ENCODE peak calls at places on chromosomes 6 and 20, in four cellular contexts. One of them, this sample, is unnamed.

GRCh38 chr6:128519132-128519930 is 1.1 kb downstream of the PTPRK start:
- DNase-seq in caudate nucleus: no peak
- DNase-seq in T-helper 9 cell: peak
- DNase-seq in CD8-positive, alpha-beta memory T cell: peak
- DNase-seq in this sample: peak

GRCh38 chr6:1514078-1514477 is 95.6 kb upstream of the FOXC1 start:
- DNase-seq in caudate nucleus: no peak
- DNase-seq in T-helper 9 cell: no peak
- DNase-seq in CD8-positive, alpha-beta memory T cell: no peak
- DNase-seq in this sample: no peak

GRCh38 chr6:155276638-155277037 is 12.8 kb downstream of the CLDN20 start:
- DNase-seq in caudate nucleus: no peak
- DNase-seq in T-helper 9 cell: no peak
- DNase-seq in CD8-positive, alpha-beta memory T cell: no peak
- DNase-seq in this sample: no peak

GRCh38 chr6:31513456-31514165 is 15.2 kb upstream of the MCCD1 start:
- DNase-seq in caudate nucleus: no peak
- DNase-seq in T-helper 9 cell: no peak
- DNase-seq in CD8-positive, alpha-beta memory T cell: no peak
- DNase-seq in this sample: no peak

GRCh38 chr20:2846698-2847097 is 6.2 kb downstream of the VPS16 start:
- DNase-seq in caudate nucleus: no peak
- DNase-seq in T-helper 9 cell: no peak
- DNase-seq in CD8-positive, alpha-beta memory T cell: no peak
- DNase-seq in this sample: no peak

GRCh38 chr6:105424177-105424783 is 21.4 kb upstream of the PREP start:
- DNase-seq in caudate nucleus: no peak
- DNase-seq in T-helper 9 cell: peak
- DNase-seq in CD8-positive, alpha-beta memory T cell: peak
- DNase-seq in this sample: peak

GRCh38 chr6:138765896-138766487 is 7.6 kb upstream of the CCDC28A start:
- DNase-seq in caudate nucleus: no peak
- DNase-seq in T-helper 9 cell: no peak
- DNase-seq in CD8-positive, alpha-beta memory T cell: no peak
- DNase-seq in this sample: peak

GRCh38 chr6:157982580-157983438 is 1.1 kb downstream of the SYNJ2 start:
- DNase-seq in caudate nucleus: no peak
- DNase-seq in T-helper 9 cell: no peak
- DNase-seq in CD8-positive, alpha-beta memory T cell: no peak
- DNase-seq in this sample: no peak

GRCh38 chr6:74671558-74672025 is 534.3 kb downstream of the COL12A1 start:
- DNase-seq in caudate nucleus: no peak
- DNase-seq in T-helper 9 cell: no peak
- DNase-seq in CD8-positive, alpha-beta memory T cell: no peak
- DNase-seq in this sample: no peak

GRCh38 chr6:136250686-136251008 is 536 bp upstream of the MTFR2 start:
- DNase-seq in caudate nucleus: no peak
- DNase-seq in T-helper 9 cell: no peak
- DNase-seq in CD8-positive, alpha-beta memory T cell: no peak
- DNase-seq in this sample: no peak

GRCh38 chr6:168181316-168181715 is 102.3 kb upstream of the FRMD1 start:
- DNase-seq in caudate nucleus: no peak
- DNase-seq in T-helper 9 cell: no peak
- DNase-seq in CD8-positive, alpha-beta memory T cell: no peak
- DNase-seq in this sample: no peak

GRCh38 chr6:111900731-111901130 is 27.5 kb upstream of the FYN start:
- DNase-seq in caudate nucleus: no peak
- DNase-seq in T-helper 9 cell: no peak
- DNase-seq in CD8-positive, alpha-beta memory T cell: no peak
- DNase-seq in this sample: no peak

GRCh38 chr6:16184129-16184528 is 54.3 kb upstream of the GMPR start:
- DNase-seq in caudate nucleus: no peak
- DNase-seq in T-helper 9 cell: no peak
- DNase-seq in CD8-positive, alpha-beta memory T cell: no peak
- DNase-seq in this sample: peak

GRCh38 chr6:127971945-127972391 is 71.1 kb upstream of the THEMIS start:
- DNase-seq in caudate nucleus: no peak
- DNase-seq in T-helper 9 cell: peak
- DNase-seq in CD8-positive, alpha-beta memory T cell: peak
- DNase-seq in this sample: no peak

GRCh38 chr6:53134601-53135235 is 13.9 kb downstream of the GCM1 start:
- DNase-seq in caudate nucleus: no peak
- DNase-seq in T-helper 9 cell: no peak
- DNase-seq in CD8-positive, alpha-beta memory T cell: no peak
- DNase-seq in this sample: peak

GRCh38 chr6:151482290-151482689 is 11.5 kb upstream of the CCDC170 start:
- DNase-seq in caudate nucleus: no peak
- DNase-seq in T-helper 9 cell: no peak
- DNase-seq in CD8-positive, alpha-beta memory T cell: no peak
- DNase-seq in this sample: peak

GRCh38 chr6:21396313-21396712 is 197.2 kb upstream of the SOX4 start:
- DNase-seq in caudate nucleus: no peak
- DNase-seq in T-helper 9 cell: no peak
- DNase-seq in CD8-positive, alpha-beta memory T cell: no peak
- DNase-seq in this sample: no peak

GRCh38 chr6:109076421-109076820 is 18.2 kb downstream of the SESN1 start:
- DNase-seq in caudate nucleus: no peak
- DNase-seq in T-helper 9 cell: no peak
- DNase-seq in CD8-positive, alpha-beta memory T cell: no peak
- DNase-seq in this sample: no peak

GRCh38 chr20:10661261-10661660 is 12.5 kb downstream of the JAG1 start:
- DNase-seq in caudate nucleus: no peak
- DNase-seq in T-helper 9 cell: no peak
- DNase-seq in CD8-positive, alpha-beta memory T cell: no peak
- DNase-seq in this sample: no peak

GRCh38 chr6:111677186-111677990 is 71.7 kb upstream of the TRAF3IP2 start:
- DNase-seq in caudate nucleus: no peak
- DNase-seq in T-helper 9 cell: no peak
- DNase-seq in CD8-positive, alpha-beta memory T cell: no peak
- DNase-seq in this sample: no peak

GRCh38 chr6:69064226-69064625 is 429.1 kb downstream of the ADGRB3 start:
- DNase-seq in caudate nucleus: no peak
- DNase-seq in T-helper 9 cell: no peak
- DNase-seq in CD8-positive, alpha-beta memory T cell: no peak
- DNase-seq in this sample: no peak

GRCh38 chr6:99613705-99614429 is 7.2 kb downstream of the PRDM13 start:
- DNase-seq in caudate nucleus: no peak
- DNase-seq in T-helper 9 cell: no peak
- DNase-seq in CD8-positive, alpha-beta memory T cell: peak
- DNase-seq in this sample: peak

GRCh38 chr6:116945809-116946208 is 68.8 kb downstream of the RFX6 start:
- DNase-seq in caudate nucleus: no peak
- DNase-seq in T-helper 9 cell: no peak
- DNase-seq in CD8-positive, alpha-beta memory T cell: no peak
- DNase-seq in this sample: peak

GRCh38 chr20:17878912-17879602 is 89.5 kb downstream of the SNX5 start:
- DNase-seq in caudate nucleus: no peak
- DNase-seq in T-helper 9 cell: no peak
- DNase-seq in CD8-positive, alpha-beta memory T cell: no peak
- DNase-seq in this sample: no peak

GRCh38 chr20:48788486-48789072 is 39.2 kb downstream of the PREX1 start:
- DNase-seq in caudate nucleus: no peak
- DNase-seq in T-helper 9 cell: no peak
- DNase-seq in CD8-positive, alpha-beta memory T cell: no peak
- DNase-seq in this sample: no peak

GRCh38 chr6:170023620-170024521 is 267.0 kb downstream of the DLL1 start:
- DNase-seq in caudate nucleus: no peak
- DNase-seq in T-helper 9 cell: no peak
- DNase-seq in CD8-positive, alpha-beta memory T cell: no peak
- DNase-seq in this sample: no peak

GRCh38 chr20:50561379-50562078 is 51.3 kb downstream of the PTPN1 start:
- DNase-seq in caudate nucleus: no peak
- DNase-seq in T-helper 9 cell: no peak
- DNase-seq in CD8-positive, alpha-beta memory T cell: no peak
- DNase-seq in this sample: peak

GRCh38 chr6:138290563-138290962 is 72.3 kb upstream of the PBOV1 start:
- DNase-seq in caudate nucleus: no peak
- DNase-seq in T-helper 9 cell: no peak
- DNase-seq in CD8-positive, alpha-beta memory T cell: no peak
- DNase-seq in this sample: no peak

GRCh38 chr6:169529931-169530761 is 171.7 kb downstream of the WDR27 start:
- DNase-seq in caudate nucleus: no peak
- DNase-seq in T-helper 9 cell: no peak
- DNase-seq in CD8-positive, alpha-beta memory T cell: no peak
- DNase-seq in this sample: no peak

GRCh38 chr20:10910535-10911239 is 236.9 kb upstream of the JAG1 start:
- DNase-seq in caudate nucleus: no peak
- DNase-seq in T-helper 9 cell: no peak
- DNase-seq in CD8-positive, alpha-beta memory T cell: no peak
- DNase-seq in this sample: no peak

GRCh38 chr6:157266274-157267101 is 56.8 kb downstream of the TMEM242 start:
- DNase-seq in caudate nucleus: no peak
- DNase-seq in T-helper 9 cell: no peak
- DNase-seq in CD8-positive, alpha-beta memory T cell: no peak
- DNase-seq in this sample: no peak

GRCh38 chr6:88922775-88923548 is 40.5 kb downstream of the RNGTT start:
- DNase-seq in caudate nucleus: no peak
- DNase-seq in T-helper 9 cell: no peak
- DNase-seq in CD8-positive, alpha-beta memory T cell: no peak
- DNase-seq in this sample: no peak

GRCh38 chr6:139369568-139370046 is 4.8 kb downstream of the CITED2 start:
- DNase-seq in caudate nucleus: no peak
- DNase-seq in T-helper 9 cell: no peak
- DNase-seq in CD8-positive, alpha-beta memory T cell: no peak
- DNase-seq in this sample: peak

This sample was measured in hepatocyte.